ENCODE peak calls at places on chromosome 10, in six cellular contexts. D is iris pigment epithelial cell, P is caudate nucleus, H is T-helper 1 cell, E is pancreas, M is Daoy. G is an unnamed sample.

GRCh38 chr10:16470747-16471146 is 33.9 kb downstream of the PTER start:
- DNase-seq in D (no peak), E (no peak), P (no peak), M (no peak), H (no peak), G (peak; percentile 9)

GRCh38 chr10:72173635-72174296 is 42.0 kb upstream of the ANAPC16 start:
- DNase-seq in P (no peak), D (peak; percentile 21), E (no peak), M (peak; percentile 55), H (no peak), G (peak; percentile 6)

GRCh38 chr10:22058195-22058594 is 54.7 kb upstream of the DNAJC1 start:
- DNase-seq in P (no peak), E (no peak), H (no peak), M (no peak), D (peak; percentile 51), G (no peak)

GRCh38 chr10:10353326-10353725 is 664.3 kb upstream of the CELF2 start:
- DNase-seq in E (no peak), H (no peak), D (no peak), M (no peak), P (no peak), G (no peak)

GRCh38 chr10:4677296-4678021 is 148.5 kb upstream of the AKR1E2 start:
- DNase-seq in H (no peak), E (no peak), P (no peak), D (peak; percentile 95), M (no peak), G (no peak)

GRCh38 chr10:97731346-97732051 is 5.4 kb upstream of the ZFYVE27 start:
- DNase-seq in P (peak; percentile 36), M (peak; percentile 71), E (no peak), H (peak; percentile 35), D (peak; percentile 66), G (peak; percentile 23)

GRCh38 chr10:86074294-86074693 is 292.3 kb downstream of the GRID1 start:
- DNase-seq in P (no peak), E (no peak), M (no peak), H (no peak), D (no peak), G (no peak)

GRCh38 chr10:112804036-112804435 is 146.0 kb upstream of the TCF7L2 start:
- DNase-seq in E (peak; percentile 70), H (no peak), D (no peak), P (no peak), M (no peak), G (no peak)

GRCh38 chr10:133205146-133205545 is 24.9 kb upstream of the UTF1 start:
- DNase-seq in P (no peak), E (peak; percentile 15), D (no peak), H (no peak), M (no peak), G (no peak)

GRCh38 chr10:103534621-103535498 is 41.4 kb downstream of the NEURL1 start:
- DNase-seq in E (no peak), P (no peak), H (no peak), D (no peak), M (no peak), G (no peak)

GRCh38 chr10:86411281-86411841 is 44.8 kb upstream of the GRID1 start:
- DNase-seq in P (no peak), H (no peak), M (peak; percentile 41), E (no peak), D (peak; percentile 94), G (peak; percentile 56)

GRCh38 chr10:5323446-5323845 is 41.3 kb upstream of the UCN3 start:
- DNase-seq in E (no peak), H (no peak), P (no peak), D (no peak), M (no peak), G (no peak)

GRCh38 chr10:42979730-42980467 is 97.0 kb upstream of the RET start:
- DNase-seq in D (no peak), E (no peak), H (no peak), P (no peak), M (no peak), G (no peak)

GRCh38 chr10:117431160-117431559 is 55.9 kb upstream of the PDZD8 start:
- DNase-seq in M (peak; percentile 35), D (peak; percentile 32), P (no peak), E (no peak), H (no peak), G (no peak)

GRCh38 chr10:58436071-58436470 is 50.9 kb downstream of the TFAM start:
- DNase-seq in M (peak; percentile 81), H (no peak), E (no peak), P (no peak), D (no peak), G (no peak)

GRCh38 chr10:114042895-114043531 is 653 bp upstream of the ADRB1 start:
- DNase-seq in M (peak; percentile 21), H (no peak), P (no peak), D (peak; percentile 31), E (peak; percentile 60), G (no peak)

G was measured in T-helper 2 cell treated with Interferon-gamma antibody and Interleukin-4, amounts not matched to agents 5 μg/mL and 100 μg/mL, for 36 hours.